ENCODE peak calls at places on chromosomes 2 and 18, in ten cellular contexts. One of them, this sample, is unnamed.

GRCh38 chr2:2542966-2543555 is 212.0 kb upstream of the MYT1L start:
- DNase-seq in glutamatergic neuron: no peak
- DNase-seq in neural crest cell: peak
- DNase-seq in cerebellum: no peak
- DNase-seq in GM12878: no peak
- DNase-seq in SJSA1: no peak
- DNase-seq in adipocyte: no peak
- DNase-seq in brain microvascular endothelial cell: no peak
- DNase-seq in activated naive CD8-positive, alpha-beta T cell treated with anti-CD3 and anti-CD28 coated beads for 36 hours: no peak
- DNase-seq in GM19239: no peak
- DNase-seq in this sample: peak

GRCh38 chr2:66578067-66578852 is 143.3 kb downstream of the MEIS1 start:
- DNase-seq in glutamatergic neuron: no peak
- DNase-seq in neural crest cell: peak
- DNase-seq in cerebellum: peak
- DNase-seq in GM12878: no peak
- DNase-seq in SJSA1: no peak
- DNase-seq in adipocyte: no peak
- DNase-seq in brain microvascular endothelial cell: no peak
- DNase-seq in activated naive CD8-positive, alpha-beta T cell treated with anti-CD3 and anti-CD28 coated beads for 36 hours: no peak
- DNase-seq in GM19239: no peak
- DNase-seq in this sample: peak

GRCh38 chr2:648476-649424 is 28.5 kb downstream of the TMEM18 start:
- DNase-seq in glutamatergic neuron: no peak
- DNase-seq in neural crest cell: no peak
- DNase-seq in cerebellum: no peak
- DNase-seq in GM12878: no peak
- DNase-seq in SJSA1: peak
- DNase-seq in adipocyte: no peak
- DNase-seq in brain microvascular endothelial cell: no peak
- DNase-seq in activated naive CD8-positive, alpha-beta T cell treated with anti-CD3 and anti-CD28 coated beads for 36 hours: no peak
- DNase-seq in GM19239: no peak
- DNase-seq in this sample: peak

GRCh38 chr2:185082749-185083148 is 484.4 kb downstream of the ZNF804A start:
- DNase-seq in glutamatergic neuron: no peak
- DNase-seq in neural crest cell: no peak
- DNase-seq in cerebellum: no peak
- DNase-seq in GM12878: no peak
- DNase-seq in SJSA1: no peak
- DNase-seq in adipocyte: no peak
- DNase-seq in brain microvascular endothelial cell: no peak
- DNase-seq in activated naive CD8-positive, alpha-beta T cell treated with anti-CD3 and anti-CD28 coated beads for 36 hours: no peak
- DNase-seq in GM19239: no peak
- DNase-seq in this sample: no peak

GRCh38 chr18:41870817-41871216 is 84.2 kb upstream of the PIK3C3 start:
- DNase-seq in glutamatergic neuron: no peak
- DNase-seq in neural crest cell: no peak
- DNase-seq in cerebellum: no peak
- DNase-seq in GM12878: no peak
- DNase-seq in SJSA1: no peak
- DNase-seq in adipocyte: no peak
- DNase-seq in brain microvascular endothelial cell: peak
- DNase-seq in activated naive CD8-positive, alpha-beta T cell treated with anti-CD3 and anti-CD28 coated beads for 36 hours: no peak
- DNase-seq in GM19239: no peak
- DNase-seq in this sample: no peak

GRCh38 chr2:224876522-224876921 is 160.4 kb upstream of the CCDC195 start:
- DNase-seq in glutamatergic neuron: no peak
- DNase-seq in neural crest cell: no peak
- DNase-seq in cerebellum: no peak
- DNase-seq in GM12878: no peak
- DNase-seq in SJSA1: no peak
- DNase-seq in adipocyte: no peak
- DNase-seq in brain microvascular endothelial cell: no peak
- DNase-seq in activated naive CD8-positive, alpha-beta T cell treated with anti-CD3 and anti-CD28 coated beads for 36 hours: no peak
- DNase-seq in GM19239: no peak
- DNase-seq in this sample: no peak

GRCh38 chr2:36300697-36301096 is 54.9 kb upstream of the CRIM1 start:
- DNase-seq in glutamatergic neuron: no peak
- DNase-seq in neural crest cell: no peak
- DNase-seq in cerebellum: no peak
- DNase-seq in GM12878: no peak
- DNase-seq in SJSA1: no peak
- DNase-seq in adipocyte: no peak
- DNase-seq in brain microvascular endothelial cell: no peak
- DNase-seq in activated naive CD8-positive, alpha-beta T cell treated with anti-CD3 and anti-CD28 coated beads for 36 hours: no peak
- DNase-seq in GM19239: no peak
- DNase-seq in this sample: no peak

GRCh38 chr2:240482141-240482540 is 46.7 kb downstream of the GPC1 start:
- DNase-seq in glutamatergic neuron: no peak
- DNase-seq in neural crest cell: no peak
- DNase-seq in cerebellum: no peak
- DNase-seq in GM12878: no peak
- DNase-seq in SJSA1: no peak
- DNase-seq in adipocyte: no peak
- DNase-seq in brain microvascular endothelial cell: no peak
- DNase-seq in activated naive CD8-positive, alpha-beta T cell treated with anti-CD3 and anti-CD28 coated beads for 36 hours: no peak
- DNase-seq in GM19239: no peak
- DNase-seq in this sample: no peak

GRCh38 chr2:30655211-30655610 is 152.0 kb downstream of the CAPN13 start:
- DNase-seq in glutamatergic neuron: no peak
- DNase-seq in neural crest cell: no peak
- DNase-seq in cerebellum: no peak
- DNase-seq in GM12878: no peak
- DNase-seq in SJSA1: no peak
- DNase-seq in adipocyte: no peak
- DNase-seq in brain microvascular endothelial cell: peak
- DNase-seq in activated naive CD8-positive, alpha-beta T cell treated with anti-CD3 and anti-CD28 coated beads for 36 hours: no peak
- DNase-seq in GM19239: no peak
- DNase-seq in this sample: no peak

GRCh38 chr2:19607931-19608762 is 249.7 kb upstream of the OSR1 start:
- DNase-seq in glutamatergic neuron: no peak
- DNase-seq in neural crest cell: no peak
- DNase-seq in cerebellum: no peak
- DNase-seq in GM12878: no peak
- DNase-seq in SJSA1: no peak
- DNase-seq in adipocyte: peak
- DNase-seq in brain microvascular endothelial cell: peak
- DNase-seq in activated naive CD8-positive, alpha-beta T cell treated with anti-CD3 and anti-CD28 coated beads for 36 hours: no peak
- DNase-seq in GM19239: no peak
- DNase-seq in this sample: no peak

GRCh38 chr18:46497129-46497528 is 159.9 kb downstream of the LOXHD1 start:
- DNase-seq in glutamatergic neuron: no peak
- DNase-seq in neural crest cell: peak
- DNase-seq in cerebellum: no peak
- DNase-seq in GM12878: no peak
- DNase-seq in SJSA1: no peak
- DNase-seq in adipocyte: peak
- DNase-seq in brain microvascular endothelial cell: peak
- DNase-seq in activated naive CD8-positive, alpha-beta T cell treated with anti-CD3 and anti-CD28 coated beads for 36 hours: no peak
- DNase-seq in GM19239: no peak
- DNase-seq in this sample: peak

GRCh38 chr2:72887032-72887835 is at the start of gene SPR:
- DNase-seq in glutamatergic neuron: peak
- DNase-seq in neural crest cell: peak
- DNase-seq in cerebellum: peak
- DNase-seq in GM12878: no peak
- DNase-seq in SJSA1: peak
- DNase-seq in adipocyte: peak
- DNase-seq in brain microvascular endothelial cell: peak
- DNase-seq in activated naive CD8-positive, alpha-beta T cell treated with anti-CD3 and anti-CD28 coated beads for 36 hours: peak
- DNase-seq in GM19239: peak
- DNase-seq in this sample: peak

GRCh38 chr18:59388180-59388579 is 29.1 kb upstream of the LMAN1 start:
- DNase-seq in glutamatergic neuron: no peak
- DNase-seq in neural crest cell: no peak
- DNase-seq in cerebellum: no peak
- DNase-seq in GM12878: no peak
- DNase-seq in SJSA1: no peak
- DNase-seq in adipocyte: no peak
- DNase-seq in brain microvascular endothelial cell: no peak
- DNase-seq in activated naive CD8-positive, alpha-beta T cell treated with anti-CD3 and anti-CD28 coated beads for 36 hours: no peak
- DNase-seq in GM19239: no peak
- DNase-seq in this sample: no peak

GRCh38 chr2:32479224-32479623 is 122.4 kb downstream of the BIRC6 start:
- DNase-seq in glutamatergic neuron: no peak
- DNase-seq in neural crest cell: no peak
- DNase-seq in cerebellum: no peak
- DNase-seq in GM12878: no peak
- DNase-seq in SJSA1: no peak
- DNase-seq in adipocyte: peak
- DNase-seq in brain microvascular endothelial cell: no peak
- DNase-seq in activated naive CD8-positive, alpha-beta T cell treated with anti-CD3 and anti-CD28 coated beads for 36 hours: no peak
- DNase-seq in GM19239: no peak
- DNase-seq in this sample: no peak

GRCh38 chr2:132009874-132010521 is 151.8 kb downstream of the ANKRD30BL start:
- DNase-seq in glutamatergic neuron: peak
- DNase-seq in neural crest cell: no peak
- DNase-seq in cerebellum: no peak
- DNase-seq in GM12878: no peak
- DNase-seq in SJSA1: no peak
- DNase-seq in adipocyte: no peak
- DNase-seq in brain microvascular endothelial cell: peak
- DNase-seq in activated naive CD8-positive, alpha-beta T cell treated with anti-CD3 and anti-CD28 coated beads for 36 hours: no peak
- DNase-seq in GM19239: no peak
- DNase-seq in this sample: peak

GRCh38 chr2:95292623-95293260 is 4.4 kb upstream of the KCNIP3 start:
- DNase-seq in glutamatergic neuron: no peak
- DNase-seq in neural crest cell: no peak
- DNase-seq in cerebellum: no peak
- DNase-seq in GM12878: no peak
- DNase-seq in SJSA1: no peak
- DNase-seq in adipocyte: no peak
- DNase-seq in brain microvascular endothelial cell: no peak
- DNase-seq in activated naive CD8-positive, alpha-beta T cell treated with anti-CD3 and anti-CD28 coated beads for 36 hours: no peak
- DNase-seq in GM19239: no peak
- DNase-seq in this sample: no peak

GRCh38 chr2:55109219-55109891 is 59.1 kb upstream of the RTN4 start:
- DNase-seq in glutamatergic neuron: peak
- DNase-seq in neural crest cell: no peak
- DNase-seq in cerebellum: peak
- DNase-seq in GM12878: no peak
- DNase-seq in SJSA1: no peak
- DNase-seq in adipocyte: peak
- DNase-seq in brain microvascular endothelial cell: peak
- DNase-seq in activated naive CD8-positive, alpha-beta T cell treated with anti-CD3 and anti-CD28 coated beads for 36 hours: no peak
- DNase-seq in GM19239: no peak
- DNase-seq in this sample: peak

GRCh38 chr2:71452565-71452964 is 796 bp upstream of the DYSF start:
- DNase-seq in glutamatergic neuron: peak
- DNase-seq in neural crest cell: no peak
- DNase-seq in cerebellum: no peak
- DNase-seq in GM12878: no peak
- DNase-seq in SJSA1: no peak
- DNase-seq in adipocyte: peak
- DNase-seq in brain microvascular endothelial cell: no peak
- DNase-seq in activated naive CD8-positive, alpha-beta T cell treated with anti-CD3 and anti-CD28 coated beads for 36 hours: peak
- DNase-seq in GM19239: no peak
- DNase-seq in this sample: no peak

GRCh38 chr2:230898016-230898415 is 27.0 kb downstream of the GPR55 start:
- DNase-seq in glutamatergic neuron: no peak
- DNase-seq in neural crest cell: no peak
- DNase-seq in cerebellum: no peak
- DNase-seq in GM12878: no peak
- DNase-seq in SJSA1: peak
- DNase-seq in adipocyte: no peak
- DNase-seq in brain microvascular endothelial cell: no peak
- DNase-seq in activated naive CD8-positive, alpha-beta T cell treated with anti-CD3 and anti-CD28 coated beads for 36 hours: no peak
- DNase-seq in GM19239: no peak
- DNase-seq in this sample: no peak

GRCh38 chr2:15058015-15058414 is 425.5 kb downstream of the LRATD1 start:
- DNase-seq in glutamatergic neuron: no peak
- DNase-seq in neural crest cell: no peak
- DNase-seq in cerebellum: no peak
- DNase-seq in GM12878: no peak
- DNase-seq in SJSA1: no peak
- DNase-seq in adipocyte: no peak
- DNase-seq in brain microvascular endothelial cell: no peak
- DNase-seq in activated naive CD8-positive, alpha-beta T cell treated with anti-CD3 and anti-CD28 coated beads for 36 hours: peak
- DNase-seq in GM19239: peak
- DNase-seq in this sample: no peak

GRCh38 chr18:79955302-79956075 is 4.0 kb upstream of the SLC66A2 start:
- DNase-seq in glutamatergic neuron: no peak
- DNase-seq in neural crest cell: no peak
- DNase-seq in cerebellum: no peak
- DNase-seq in GM12878: no peak
- DNase-seq in SJSA1: no peak
- DNase-seq in adipocyte: no peak
- DNase-seq in brain microvascular endothelial cell: no peak
- DNase-seq in activated naive CD8-positive, alpha-beta T cell treated with anti-CD3 and anti-CD28 coated beads for 36 hours: no peak
- DNase-seq in GM19239: no peak
- DNase-seq in this sample: no peak